ENCODE peak calls at places on chromosomes 4 and X, in five cellular contexts. D is amygdala, S is endodermal cell, B is left colon, Q is GM20000. E is an unnamed sample.

GRCh38 chr4:146371812-146372211 is 149.9 kb downstream of the SLC10A7 start:
- DNase-seq in Q (no peak), S (no peak), B (no peak), D (no peak), E (no peak)

GRCh38 chr4:106019771-106020170 is 124.5 kb downstream of the NPNT start:
- DNase-seq in S (no peak), B (no peak), Q (no peak), D (no peak), E (no peak)

GRCh38 chr4:185305979-185306442 is 89.7 kb downstream of the LRP2BP start:
- DNase-seq in S (peak), Q (no peak), B (no peak), D (peak), E (no peak)

GRCh38 chrX:10041383-10041782 is 74.2 kb downstream of the CLDN34 start:
- DNase-seq in S (peak), Q (no peak), B (no peak), D (no peak), E (no peak)

GRCh38 chrX:151754042-151754419 is 19.5 kb downstream of the CNGA2 start:
- DNase-seq in B (no peak), D (no peak), Q (no peak), S (peak), E (no peak)

GRCh38 chrX:17395154-17395553 is 20.2 kb downstream of the NHS start:
- DNase-seq in Q (no peak), B (no peak), S (no peak), D (no peak), E (no peak)

GRCh38 chr4:110586137-110586850 is 36.6 kb downstream of the PITX2 start:
- DNase-seq in S (no peak), D (no peak), Q (peak), B (no peak), E (no peak)

GRCh38 chr4:85722806-85723205 is 247.9 kb downstream of the ARHGAP24 start:
- DNase-seq in Q (no peak), B (no peak), D (no peak), S (no peak), E (no peak)

GRCh38 chr4:121096629-121097028 is 24.3 kb upstream of the NDNF start:
- DNase-seq in B (no peak), S (no peak), Q (no peak), D (no peak), E (no peak)

GRCh38 chr4:106541253-106541652 is 172.7 kb upstream of the GIMD1 start:
- DNase-seq in B (no peak), D (no peak), Q (no peak), S (no peak), E (no peak)

GRCh38 chr4:85039526-85039925 is 73.0 kb upstream of the WDFY3 start:
- DNase-seq in S (no peak), D (no peak), B (no peak), Q (no peak), E (no peak)

GRCh38 chrX:148573119-148573518 is 72.7 kb downstream of the AFF2 start:
- DNase-seq in Q (no peak), B (no peak), S (peak), D (no peak), E (no peak)

GRCh38 chr4:150126201-150126879 is 48.1 kb downstream of the DCLK2 start:
- DNase-seq in S (no peak), D (no peak), B (no peak), Q (peak), E (no peak)

GRCh38 chrX:135923353-135923752 is 29.8 kb downstream of the SAGE1 start:
- DNase-seq in B (no peak), Q (no peak), D (no peak), S (peak), E (no peak)

GRCh38 chr4:180635276-180635675 is 1607.9 kb upstream of the TENM3 start:
- DNase-seq in Q (no peak), D (no peak), B (no peak), S (no peak), E (no peak)

GRCh38 chr4:68074397-68074796 is 55.3 kb downstream of the TMPRSS11F start:
- DNase-seq in D (no peak), S (no peak), B (no peak), Q (no peak), E (no peak)

GRCh38 chr4:108483077-108483476 is 137.3 kb upstream of the RPL34 start:
- DNase-seq in B (no peak), S (no peak), D (no peak), Q (no peak), E (no peak)

GRCh38 chrX:119155416-119156035 is 27.9 kb upstream of the KIAA1210 start:
- DNase-seq in B (peak), S (no peak), D (no peak), Q (no peak), E (no peak)

GRCh38 chr4:10584042-10584441 is 100.5 kb downstream of the CLNK start:
- DNase-seq in B (peak), D (no peak), Q (peak), S (no peak), E (no peak)

GRCh38 chr4:184636897-184637296 is 12.3 kb downstream of the CASP3 start:
- DNase-seq in B (no peak), D (no peak), Q (no peak), S (no peak), E (no peak)

GRCh38 chr4:151310124-151310728 is 15.2 kb downstream of the SH3D19 start:
- DNase-seq in D (no peak), S (no peak), Q (no peak), B (no peak), E (no peak)

GRCh38 chr4:120769227-120769626 is 153.3 kb downstream of the PRDM5 start:
- DNase-seq in Q (no peak), S (no peak), D (no peak), B (no peak), E (no peak)

GRCh38 chrX:101931104-101931493 is 728 bp downstream of the ZMAT1 start:
- DNase-seq in D (no peak), B (no peak), Q (no peak), S (no peak), E (no peak)

GRCh38 chr4:36502350-36502749 is 220.9 kb downstream of the DTHD1 start:
- DNase-seq in B (no peak), D (no peak), Q (no peak), S (no peak), E (no peak)

GRCh38 chrX:19739683-19740082 is 147.7 kb downstream of the SH3KBP1 start:
- DNase-seq in Q (no peak), B (peak), S (peak), D (no peak), E (no peak)

GRCh38 chr4:154186888-154187287 is 304.7 kb downstream of the DCHS2 start:
- DNase-seq in Q (no peak), D (no peak), B (no peak), S (no peak), E (no peak)

GRCh38 chrX:63661676-63662075 is 123.3 kb downstream of the ARHGEF9 start:
- DNase-seq in Q (no peak), B (no peak), D (no peak), S (no peak), E (no peak)

GRCh38 chr4:173171098-173171497 is 2.5 kb downstream of the GALNT7 start:
- DNase-seq in Q (no peak), S (no peak), D (no peak), B (no peak), E (no peak)

GRCh38 chrX:139881572-139881971 is 51.3 kb downstream of the ATP11C start:
- DNase-seq in B (no peak), S (no peak), D (no peak), Q (no peak), E (no peak)

GRCh38 chrX:133542476-133542875 is 127.2 kb upstream of the GPC4 start:
- DNase-seq in D (no peak), B (no peak), Q (no peak), S (no peak), E (no peak)

GRCh38 chr4:878796-879729 is 53.1 kb downstream of the GAK start:
- DNase-seq in B (no peak), Q (no peak), D (no peak), S (no peak), E (no peak)

GRCh38 chrX:134718329-134719317 is 60.4 kb upstream of the PLAC1 start:
- DNase-seq in S (peak), Q (no peak), D (no peak), B (no peak), E (no peak)

GRCh38 chr4:169105620-169106019 is 95.6 kb upstream of the CBR4 start:
- DNase-seq in S (no peak), Q (no peak), B (no peak), D (no peak), E (no peak)

GRCh38 chr4:157888281-157888680 is 284.5 kb downstream of the GASK1B start:
- DNase-seq in B (no peak), Q (no peak), D (no peak), S (no peak), E (no peak)

GRCh38 chr4:184924516-184924915 is 93.8 kb upstream of the HELT start:
- DNase-seq in S (no peak), D (no peak), B (no peak), Q (no peak), E (no peak)

GRCh38 chrX:17944833-17945497 is 83.9 kb upstream of the RAI2 start:
- DNase-seq in Q (peak), B (no peak), D (no peak), S (no peak), E (no peak)

GRCh38 chrX:109660756-109661155 is 35.8 kb upstream of the KCNE5 start:
- DNase-seq in B (no peak), S (no peak), Q (no peak), D (no peak), E (no peak)

GRCh38 chr4:1297023-1297395 is 7.3 kb downstream of the MAEA start:
- DNase-seq in D (no peak), S (no peak), B (peak), Q (peak), E (no peak)

GRCh38 chr4:1385373-1386340 is 20.6 kb downstream of the NKX1-1 start:
- DNase-seq in B (no peak), D (no peak), Q (no peak), S (peak), E (peak)

GRCh38 chr4:7244343-7244680 is 52.0 kb downstream of the SORCS2 start:
- DNase-seq in D (peak), S (no peak), B (no peak), Q (no peak), E (no peak)

E was measured in chondrocyte.